ENCODE peak calls at places on chromosomes 5 and 9, in five cellular contexts. M, X, H, T and Z are unnamed samples.

GRCh38 chr9:4689687-4690104 is 10.3 kb downstream of the CDC37L1 start:
- DNase-seq in M (no peak), X (no peak), H (peak; percentile 51), T (no peak), Z (no peak)

GRCh38 chr9:94892675-94893074 is 166.2 kb downstream of the AOPEP start:
- DNase-seq in M (no peak), X (no peak), H (no peak), T (no peak), Z (no peak)

GRCh38 chr9:95116820-95117204 is 200.7 kb downstream of the FANCC start:
- DNase-seq in M (peak; percentile 12), X (no peak), H (no peak), T (no peak), Z (no peak)

GRCh38 chr5:75320341-75320740 is 16.7 kb upstream of the HMGCR start:
- DNase-seq in M (no peak), X (no peak), H (no peak), T (no peak), Z (no peak)

GRCh38 chr5:150522504-150523464 is 14.9 kb downstream of the NDST1 start:
- DNase-seq in M (no peak), X (no peak), H (no peak), T (no peak), Z (no peak)

GRCh38 chr5:2749514-2750025 is 1.9 kb downstream of the IRX2 start:
- DNase-seq in M (no peak), X (no peak), H (no peak), T (no peak), Z (no peak)

GRCh38 chr5:159894149-159894720 is 22.0 kb upstream of the ADRA1B start:
- DNase-seq in M (no peak), X (no peak), H (no peak), T (no peak), Z (no peak)

GRCh38 chr9:20584968-20585643 is 37.2 kb downstream of the MLLT3 start:
- DNase-seq in M (no peak), X (no peak), H (no peak), T (no peak), Z (no peak)

GRCh38 chr5:36152324-36153298 is 700 bp downstream of the SKP2 start:
- DNase-seq in M (peak; percentile 12), X (peak; percentile 34), H (no peak), T (peak; percentile 18), Z (no peak)

GRCh38 chr9:113580041-113580953 is 116.8 kb downstream of the RGS3 start:
- DNase-seq in M (peak; percentile 89), X (no peak), H (peak; percentile 66), T (no peak), Z (no peak)

GRCh38 chr5:158236511-158237335 is 377.8 kb upstream of the CLINT1 start:
- DNase-seq in M (no peak), X (no peak), H (no peak), T (no peak), Z (no peak)

GRCh38 chr5:56530739-56531138 is 284.6 kb upstream of the MAP3K1 start:
- DNase-seq in M (no peak), X (no peak), H (no peak), T (no peak), Z (no peak)

GRCh38 chr9:85522459-85523092 is 219.2 kb downstream of the AGTPBP1 start:
- DNase-seq in M (no peak), X (peak; percentile 64), H (no peak), T (peak; percentile 68), Z (peak; percentile 40)

GRCh38 chr9:4489919-4490704 is at the start of gene SLC1A1:
- DNase-seq in M (peak; percentile 63), X (peak; percentile 72), H (peak; percentile 55), T (peak; percentile 85), Z (peak; percentile 28)

GRCh38 chr9:100408541-100409175 is 18.3 kb upstream of the MSANTD3 start:
- DNase-seq in M (no peak), X (no peak), H (no peak), T (no peak), Z (no peak)

GRCh38 chr5:59116231-59116900 is 533.5 kb downstream of the RAB3C start:
- DNase-seq in M (no peak), X (no peak), H (no peak), T (no peak), Z (no peak)

DNA sequence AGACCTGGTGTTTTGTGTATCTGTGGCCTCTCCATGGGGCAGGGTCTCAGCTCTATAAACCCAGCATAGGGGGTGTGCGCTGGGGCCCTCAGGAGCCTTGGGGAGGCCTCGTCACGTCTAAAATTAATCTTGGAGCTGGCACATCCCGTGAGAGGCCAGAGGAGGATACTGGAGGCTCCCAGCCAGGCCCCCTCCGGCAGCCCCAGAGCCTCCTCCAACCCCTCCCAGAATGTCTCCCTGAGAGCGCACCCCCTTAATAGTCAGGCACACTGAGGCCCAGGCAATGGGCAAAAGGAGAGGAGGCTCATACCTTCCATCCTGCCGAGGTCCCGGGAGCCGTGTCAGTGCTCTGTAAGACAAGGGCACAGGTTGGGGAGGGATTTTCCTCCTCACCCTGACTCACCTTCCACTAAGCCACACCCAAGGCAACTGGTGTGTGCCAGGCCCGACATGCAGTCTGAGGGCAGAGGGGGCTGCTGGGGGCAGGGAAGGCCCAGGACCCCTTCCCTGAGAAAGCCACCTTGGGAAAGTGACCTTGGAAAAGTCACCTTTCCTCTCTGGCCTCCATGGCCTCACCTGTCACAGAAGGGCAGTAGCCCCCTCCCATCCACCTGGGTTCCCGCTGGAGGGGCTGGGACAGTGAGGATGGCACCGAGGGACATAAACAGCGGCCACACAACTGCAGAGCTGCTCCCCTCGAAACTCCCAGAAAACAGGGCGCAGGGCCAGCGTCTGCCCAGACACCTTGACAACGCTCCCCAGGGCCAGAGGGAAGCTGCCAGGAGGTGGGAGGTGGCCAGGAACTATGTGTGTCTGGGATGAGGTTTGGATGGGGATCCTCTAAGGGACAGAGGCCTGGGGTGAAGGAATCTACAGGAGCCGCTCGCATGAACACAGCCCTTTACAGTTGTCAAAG is 2.9 kb downstream of the AK1 start:
- DNase-seq in M (peak; percentile 47), X (no peak), H (no peak), T (no peak), Z (no peak)
- H3K9ac ChIP-seq in M (no peak overlapping the region), X (no peak overlapping the region), H (no peak overlapping the region), T (no peak overlapping the region), Z (no peak overlapping the region)

GRCh38 chr5:6750951-6751685 is 37.9 kb downstream of the TENT4A start:
- DNase-seq in M (no peak), X (no peak), H (no peak), T (no peak), Z (no peak)
- H3K9ac ChIP-seq in M (no peak overlapping the region), X (no peak overlapping the region), H (no peak overlapping the region), T (no peak overlapping the region), Z (no peak overlapping the region)

GRCh38 chr9:135088348-135088978 is 995 bp downstream of the OLFM1 start:
- DNase-seq in M (no peak), X (peak; percentile 31), H (no peak), T (peak; percentile 51), Z (no peak)

GRCh38 chr9:135086597-135087488 is 625 bp upstream of the OLFM1 start:
- DNase-seq in M (no peak), X (no peak), H (no peak), T (no peak), Z (no peak)

GRCh38 chr9:135087489-135087791 is at the start of gene OLFM1:
- DNase-seq in M (peak; percentile 48), X (peak; percentile 92), H (no peak), T (peak; percentile 94), Z (peak; percentile 82)

GRCh38 chr9:135088979-135089847 is 1.7 kb downstream of the OLFM1 start:
- DNase-seq in M (no peak), X (no peak), H (no peak), T (no peak), Z (no peak)

DNA sequence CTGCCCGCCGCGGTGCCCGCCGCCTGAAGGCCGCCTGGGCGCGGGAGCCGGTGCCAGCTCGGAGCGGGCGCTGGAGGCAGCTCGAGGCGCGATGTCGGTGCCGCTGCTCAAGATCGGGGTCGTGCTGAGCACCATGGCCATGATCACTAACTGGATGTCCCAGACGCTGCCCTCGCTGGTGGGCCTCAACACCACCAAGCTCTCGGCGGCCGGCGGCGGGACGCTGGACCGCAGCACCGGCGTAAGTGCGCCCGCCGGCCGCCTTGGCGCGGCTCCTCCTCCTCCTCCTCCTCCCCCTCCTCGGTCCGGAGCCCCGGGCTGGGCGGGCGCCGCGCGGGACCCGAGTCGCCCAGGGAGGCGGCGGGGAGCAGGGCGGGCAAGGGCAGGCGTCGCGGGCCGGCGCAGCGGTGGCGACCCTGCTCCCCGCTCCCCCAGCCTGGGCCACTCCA is 455 bp downstream of the OLFM1 start:
- DNase-seq in M (no peak), X (peak; percentile 53), H (no peak), T (no peak), Z (no peak)
- H3K9ac ChIP-seq in M (no peak overlapping the region), X (no peak overlapping the region), H (no peak overlapping the region), T (no peak overlapping the region), Z (peak overlapping the region; percentile 86)

DNA sequence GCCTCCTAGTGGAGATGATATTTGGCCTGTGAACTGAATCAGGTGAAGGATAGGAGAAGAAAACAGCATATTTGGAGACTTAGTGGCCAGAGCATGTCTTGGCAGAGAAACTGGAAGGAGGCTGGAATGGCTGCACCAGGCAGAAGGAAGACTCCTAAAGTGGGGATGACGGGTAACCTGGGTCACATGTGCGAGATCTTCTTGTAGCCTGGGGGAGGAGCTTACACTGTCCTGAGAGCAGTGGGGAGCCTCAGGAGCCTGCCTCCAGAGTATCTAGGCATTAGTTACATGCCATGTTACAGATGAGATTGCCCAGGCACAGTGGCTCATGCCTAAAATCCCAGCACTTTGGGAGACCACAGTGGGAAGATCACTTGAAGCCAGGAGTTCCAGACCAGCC is 49.8 kb downstream of the JADE2 start:
- DNase-seq in M (no peak), X (no peak), H (no peak), T (no peak), Z (no peak)
- H3K9ac ChIP-seq in M (no peak overlapping the region), X (no peak overlapping the region), H (no peak overlapping the region), T (no peak overlapping the region), Z (no peak overlapping the region)

GRCh38 chr5:143154495-143155375 is 248.8 kb downstream of the NR3C1 start:
- DNase-seq in M (peak; percentile 58), X (peak; percentile 34), H (no peak), T (no peak), Z (no peak)
- H3K9ac ChIP-seq in M (no peak overlapping the region), X (no peak overlapping the region), H (no peak overlapping the region), T (peak overlapping the region; percentile 45), Z (no peak overlapping the region)

GRCh38 chr9:135778421-135778820 is 76.4 kb downstream of the KCNT1 start:
- DNase-seq in M (no peak), X (no peak), H (no peak), T (no peak), Z (no peak)

GRCh38 chr9:135780626-135781025 is 78.6 kb downstream of the KCNT1 start:
- DNase-seq in M (no peak), X (no peak), H (no peak), T (no peak), Z (no peak)

GRCh38 chr9:135777623-135778177 is 75.7 kb downstream of the KCNT1 start:
- DNase-seq in M (no peak), X (no peak), H (no peak), T (no peak), Z (no peak)

GRCh38 chr9:135779571-135779970 is 77.6 kb downstream of the KCNT1 start:
- DNase-seq in M (no peak), X (no peak), H (no peak), T (no peak), Z (no peak)

GRCh38 chr9:135780086-135780485 is 78.1 kb downstream of the KCNT1 start:
- DNase-seq in M (no peak), X (no peak), H (no peak), T (no peak), Z (no peak)
- H3K9ac ChIP-seq in M (no peak overlapping the region), X (no peak overlapping the region), H (no peak overlapping the region), T (no peak overlapping the region), Z (no peak overlapping the region)

GRCh38 chr5:103263054-103263453 is 4.5 kb downstream of the MACIR start:
- DNase-seq in M (no peak), X (no peak), H (no peak), T (no peak), Z (no peak)
- H3K9ac ChIP-seq in M (no peak overlapping the region), X (no peak overlapping the region), H (no peak overlapping the region), T (no peak overlapping the region), Z (no peak overlapping the region)